ENCODE peak calls at places on chromosome 16, in four cellular contexts. One of them, this sample, is unnamed.
A peak's percentile ranks its signal among the peaks of the same experiment; 100 is the strongest.

GRCh38 chr16:17591655-17592405 is 121.1 kb upstream of the XYLT1 start:
- DNase-seq in H7: no peak
- DNase-seq in left ventricle myocardium inferior: no peak
- DNase-seq in naive thymus-derived CD4-positive, alpha-beta T cell: no peak
- DNase-seq in this sample: peak; percentile 76

GRCh38 chr16:53968454-53968853 is 264.5 kb downstream of the FTO start:
- DNase-seq in left ventricle myocardium inferior: no peak
- DNase-seq in H7: no peak
- DNase-seq in naive thymus-derived CD4-positive, alpha-beta T cell: no peak
- DNase-seq in this sample: no peak

GRCh38 chr16:28097500-28097899 is 34.0 kb upstream of the GSG1L start:
- DNase-seq in left ventricle myocardium inferior: no peak
- DNase-seq in H7: peak; percentile 37
- DNase-seq in naive thymus-derived CD4-positive, alpha-beta T cell: no peak
- DNase-seq in this sample: no peak

GRCh38 chr16:70701036-70701435 is 15.2 kb upstream of the MTSS2 start:
- DNase-seq in naive thymus-derived CD4-positive, alpha-beta T cell: no peak
- DNase-seq in H7: no peak
- DNase-seq in left ventricle myocardium inferior: no peak
- DNase-seq in this sample: no peak

GRCh38 chr16:67933805-67934204 is 2.1 kb upstream of the CTRL start:
- DNase-seq in naive thymus-derived CD4-positive, alpha-beta T cell: no peak
- DNase-seq in H7: peak; percentile 42
- DNase-seq in left ventricle myocardium inferior: no peak
- DNase-seq in this sample: no peak

GRCh38 chr16:67783353-67783725 is 23.0 kb downstream of the RANBP10 start:
- DNase-seq in left ventricle myocardium inferior: no peak
- DNase-seq in naive thymus-derived CD4-positive, alpha-beta T cell: no peak
- DNase-seq in H7: no peak
- DNase-seq in this sample: no peak

GRCh38 chr16:67394271-67395104 is 1.2 kb upstream of the TPPP3 start:
- DNase-seq in naive thymus-derived CD4-positive, alpha-beta T cell: no peak
- DNase-seq in left ventricle myocardium inferior: no peak
- DNase-seq in H7: peak; percentile 84
- DNase-seq in this sample: no peak

GRCh38 chr16:14132696-14133048 is 61.6 kb downstream of the MRTFB start:
- DNase-seq in H7: no peak
- DNase-seq in naive thymus-derived CD4-positive, alpha-beta T cell: no peak
- DNase-seq in left ventricle myocardium inferior: no peak
- DNase-seq in this sample: no peak

GRCh38 chr16:66961065-66961744 is at the start of gene CES3:
- DNase-seq in naive thymus-derived CD4-positive, alpha-beta T cell: peak; percentile 29
- DNase-seq in H7: peak; percentile 89
- DNase-seq in left ventricle myocardium inferior: peak; percentile 40
- DNase-seq in this sample: peak; percentile 79

GRCh38 chr16:60640038-60640437 is 1396.2 kb downstream of the CDH8 start:
- DNase-seq in H7: no peak
- DNase-seq in naive thymus-derived CD4-positive, alpha-beta T cell: no peak
- DNase-seq in left ventricle myocardium inferior: no peak
- DNase-seq in this sample: no peak

GRCh38 chr16:24635900-24636610 is 93.4 kb upstream of the TNRC6A start:
- DNase-seq in left ventricle myocardium inferior: peak; percentile 70
- DNase-seq in H7: no peak
- DNase-seq in naive thymus-derived CD4-positive, alpha-beta T cell: no peak
- DNase-seq in this sample: peak; percentile 95

GRCh38 chr16:84096447-84097005 is 20.2 kb downstream of the MBTPS1 start:
- DNase-seq in H7: no peak
- DNase-seq in naive thymus-derived CD4-positive, alpha-beta T cell: no peak
- DNase-seq in left ventricle myocardium inferior: no peak
- DNase-seq in this sample: no peak

GRCh38 chr16:4572715-4573114 is 16.6 kb downstream of the C16orf96 start:
- DNase-seq in H7: no peak
- DNase-seq in left ventricle myocardium inferior: peak; percentile 25
- DNase-seq in naive thymus-derived CD4-positive, alpha-beta T cell: no peak
- DNase-seq in this sample: no peak

GRCh38 chr16:85303354-85303883 is 191.1 kb upstream of the CIBAR2 start:
- DNase-seq in left ventricle myocardium inferior: peak; percentile 60
- DNase-seq in H7: peak; percentile 96
- DNase-seq in naive thymus-derived CD4-positive, alpha-beta T cell: peak; percentile 71
- DNase-seq in this sample: no peak

GRCh38 chr16:59698341-59698979 is 964.3 kb upstream of the GOT2 start:
- DNase-seq in naive thymus-derived CD4-positive, alpha-beta T cell: no peak
- DNase-seq in left ventricle myocardium inferior: no peak
- DNase-seq in H7: no peak
- DNase-seq in this sample: peak; percentile 71

GRCh38 chr16:62068747-62069146 is 32.5 kb upstream of the CDH8 start:
- DNase-seq in left ventricle myocardium inferior: no peak
- DNase-seq in naive thymus-derived CD4-positive, alpha-beta T cell: no peak
- DNase-seq in H7: peak; percentile 13
- DNase-seq in this sample: no peak

GRCh38 chr16:46748775-46749705 is 896 bp upstream of the MYLK3 start:
- DNase-seq in naive thymus-derived CD4-positive, alpha-beta T cell: no peak
- DNase-seq in left ventricle myocardium inferior: peak; percentile 82
- DNase-seq in H7: peak; percentile 29
- DNase-seq in this sample: no peak

GRCh38 chr16:68257906-68258800 is 6.2 kb upstream of the SLC7A6 start:
- DNase-seq in naive thymus-derived CD4-positive, alpha-beta T cell: no peak
- DNase-seq in H7: peak; percentile 40
- DNase-seq in left ventricle myocardium inferior: peak; percentile 50
- DNase-seq in this sample: peak; percentile 81

GRCh38 chr16:82655315-82655714 is 28.5 kb downstream of the CDH13 start:
- DNase-seq in H7: no peak
- DNase-seq in left ventricle myocardium inferior: no peak
- DNase-seq in naive thymus-derived CD4-positive, alpha-beta T cell: peak; percentile 72
- DNase-seq in this sample: peak; percentile 80

GRCh38 chr16:2498085-2498484 is 15.7 kb upstream of the ATP6V0C start:
- DNase-seq in H7: no peak
- DNase-seq in left ventricle myocardium inferior: no peak
- DNase-seq in naive thymus-derived CD4-positive, alpha-beta T cell: no peak
- DNase-seq in this sample: no peak

GRCh38 chr16:55508941-55509920 is at the start of gene LPCAT2:
- DNase-seq in naive thymus-derived CD4-positive, alpha-beta T cell: no peak
- DNase-seq in H7: peak; percentile 96
- DNase-seq in left ventricle myocardium inferior: peak; percentile 90
- DNase-seq in this sample: no peak

GRCh38 chr16:85425061-85425662 is 188.0 kb upstream of the GSE1 start:
- DNase-seq in naive thymus-derived CD4-positive, alpha-beta T cell: no peak
- DNase-seq in left ventricle myocardium inferior: peak; percentile 8
- DNase-seq in H7: no peak
- DNase-seq in this sample: no peak

GRCh38 chr16:59633996-59634579 is 900.0 kb upstream of the GOT2 start:
- DNase-seq in H7: no peak
- DNase-seq in naive thymus-derived CD4-positive, alpha-beta T cell: no peak
- DNase-seq in left ventricle myocardium inferior: no peak
- DNase-seq in this sample: peak; percentile 16

GRCh38 chr16:2331199-2331931 is 9.2 kb downstream of the ABCA3 start:
- DNase-seq in left ventricle myocardium inferior: no peak
- DNase-seq in naive thymus-derived CD4-positive, alpha-beta T cell: no peak
- DNase-seq in H7: no peak
- DNase-seq in this sample: no peak

GRCh38 chr16:79287424-79287917 is 313.1 kb downstream of the MAF start:
- DNase-seq in left ventricle myocardium inferior: no peak
- DNase-seq in H7: no peak
- DNase-seq in naive thymus-derived CD4-positive, alpha-beta T cell: no peak
- DNase-seq in this sample: no peak

GRCh38 chr16:11914759-11915643 is 755 bp downstream of the GSPT1 start:
- DNase-seq in left ventricle myocardium inferior: peak; percentile 38
- DNase-seq in H7: peak; percentile 75
- DNase-seq in naive thymus-derived CD4-positive, alpha-beta T cell: peak; percentile 34
- DNase-seq in this sample: peak; percentile 43

GRCh38 chr16:7209598-7209997 is 123.0 kb upstream of the RBFOX1 start:
- DNase-seq in naive thymus-derived CD4-positive, alpha-beta T cell: no peak
- DNase-seq in left ventricle myocardium inferior: no peak
- DNase-seq in H7: no peak
- DNase-seq in this sample: no peak

GRCh38 chr16:66717112-66717675 is 20.7 kb upstream of the CMTM4 start:
- DNase-seq in H7: peak; percentile 72
- DNase-seq in left ventricle myocardium inferior: peak; percentile 27
- DNase-seq in naive thymus-derived CD4-positive, alpha-beta T cell: no peak
- DNase-seq in this sample: no peak

GRCh38 chr16:12971216-12971615 is 69.8 kb downstream of the SHISA9 start:
- DNase-seq in H7: no peak
- DNase-seq in left ventricle myocardium inferior: no peak
- DNase-seq in naive thymus-derived CD4-positive, alpha-beta T cell: no peak
- DNase-seq in this sample: peak; percentile 51

DNA sequence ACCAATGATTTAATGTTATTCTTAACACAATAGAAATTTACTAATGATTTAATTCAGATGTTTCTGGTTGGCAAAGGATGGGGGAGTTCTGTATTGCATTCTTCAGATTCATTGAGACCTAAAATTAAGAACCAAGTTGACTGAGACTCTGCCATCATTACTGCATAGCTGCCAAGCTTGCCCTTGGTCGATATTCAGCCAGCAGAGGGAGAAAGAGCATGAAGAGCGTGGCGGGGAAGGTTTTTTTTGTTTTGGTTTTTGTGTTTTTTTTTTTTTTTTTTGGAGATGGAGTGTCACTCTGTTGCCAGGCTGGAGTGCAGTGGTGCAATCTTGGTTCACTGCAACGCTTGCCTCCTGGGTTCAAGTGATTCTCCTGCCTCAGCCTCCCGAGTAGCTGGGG is 659.4 kb upstream of the EEF2KMT start:
- DNase-seq in H7: peak; percentile 21
- DNase-seq in left ventricle myocardium inferior: no peak
- DNase-seq in naive thymus-derived CD4-positive, alpha-beta T cell: no peak
- DNase-seq in this sample: no peak
- H3K4me3 ChIP-seq in H7: no peak overlapping the region
- H3K4me3 ChIP-seq in left ventricle myocardium inferior: no peak overlapping the region
- H3K4me3 ChIP-seq in naive thymus-derived CD4-positive, alpha-beta T cell: no peak overlapping the region
- H3K4me3 ChIP-seq in this sample: no peak overlapping the region

GRCh38 chr16:19532601-19533000 is 8.9 kb downstream of the CCP110 start:
- DNase-seq in H7: no peak
- DNase-seq in naive thymus-derived CD4-positive, alpha-beta T cell: no peak
- DNase-seq in left ventricle myocardium inferior: no peak
- DNase-seq in this sample: no peak
- H3K36me3 ChIP-seq in H7: peaks cover 3% of the 10 kb centered on the region
- H3K36me3 ChIP-seq in naive thymus-derived CD4-positive, alpha-beta T cell: peaks cover 26% of the 10 kb centered on the region
- H3K36me3 ChIP-seq in left ventricle myocardium inferior: peaks cover 61% of the 10 kb centered on the region
- H3K36me3 ChIP-seq in this sample: peaks cover 58% of the 10 kb centered on the region

DNA sequence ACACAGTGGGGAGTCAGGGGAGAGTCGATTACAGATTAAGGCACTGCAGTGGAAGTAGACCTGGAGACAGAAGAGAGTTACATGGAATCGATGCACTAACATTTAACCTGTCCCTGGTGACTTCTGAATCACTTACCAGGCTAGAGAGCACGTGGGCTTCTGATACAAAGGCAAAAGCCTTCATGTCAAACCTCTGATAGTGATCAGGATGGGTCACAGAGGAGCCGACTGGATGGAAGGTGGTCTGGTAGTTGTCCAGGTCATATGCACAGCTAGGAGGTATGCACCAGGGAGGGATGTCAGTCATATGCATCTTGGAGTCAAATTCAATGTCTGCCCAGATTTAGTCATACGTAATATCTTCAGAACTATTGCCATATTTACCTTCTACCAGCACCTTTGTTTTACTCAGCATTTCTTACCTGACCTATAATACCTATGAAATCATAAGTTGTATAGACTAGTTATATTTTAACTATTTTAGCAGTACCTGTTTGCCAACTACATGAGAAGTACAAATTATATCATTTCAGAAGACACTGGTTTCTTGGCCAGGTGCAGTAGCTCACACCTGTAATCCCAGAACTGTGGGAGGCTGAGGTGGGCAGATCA is 11.7 kb downstream of the ZP2 start:
- DNase-seq in left ventricle myocardium inferior: no peak
- DNase-seq in H7: no peak
- DNase-seq in naive thymus-derived CD4-positive, alpha-beta T cell: no peak
- DNase-seq in this sample: no peak
- H3K27me3 ChIP-seq in left ventricle myocardium inferior: peaks cover 40% of the 10 kb centered on the region
- H3K27me3 ChIP-seq in H7: no peaks in the 10 kb centered on the region
- H3K27me3 ChIP-seq in naive thymus-derived CD4-positive, alpha-beta T cell: no peaks in the 10 kb centered on the region
- H3K27me3 ChIP-seq in this sample: peaks cover 30% of the 10 kb centered on the region

DNA sequence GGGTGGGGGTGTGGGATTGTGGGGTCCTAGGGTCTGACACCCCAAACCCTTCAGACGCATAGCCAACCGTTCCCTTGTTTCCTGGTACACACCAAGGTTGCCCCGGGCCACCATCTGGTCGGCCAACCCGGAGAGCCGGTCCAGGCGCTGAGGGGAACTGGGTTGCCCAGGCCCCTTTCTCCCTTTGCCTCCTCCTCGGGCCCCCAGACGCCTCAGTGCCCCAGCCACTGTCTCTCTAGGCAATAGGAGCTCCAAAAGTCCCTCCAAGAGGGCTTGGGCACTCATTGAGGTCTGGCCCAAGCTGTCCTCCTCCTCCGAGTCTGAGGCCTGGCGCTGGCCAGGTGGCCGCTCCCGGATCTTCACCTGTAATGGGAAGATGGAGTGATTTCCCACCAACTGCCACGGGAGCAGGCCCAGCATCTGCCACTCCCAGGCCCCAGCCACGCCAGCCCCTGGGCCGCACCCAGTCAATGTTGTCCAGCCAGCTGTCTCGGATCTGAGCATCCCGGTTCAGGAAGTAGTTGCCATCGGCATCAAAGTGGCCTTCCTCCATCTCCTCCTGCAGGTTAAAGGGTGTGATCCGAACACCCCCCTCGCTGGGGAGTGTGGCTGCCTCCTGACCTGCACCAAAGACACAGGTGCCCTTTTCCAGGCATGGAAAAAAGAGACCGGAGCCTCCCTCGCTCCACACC is 1.5 kb downstream of the CD2BP2 start:
- DNase-seq in naive thymus-derived CD4-positive, alpha-beta T cell: no peak
- DNase-seq in H7: no peak
- DNase-seq in left ventricle myocardium inferior: no peak
- DNase-seq in this sample: no peak
- H3K4me3 ChIP-seq in naive thymus-derived CD4-positive, alpha-beta T cell: peak overlapping the region; percentile 82
- H3K4me3 ChIP-seq in H7: no peak overlapping the region
- H3K4me3 ChIP-seq in left ventricle myocardium inferior: peak overlapping the region; percentile 93
- H3K4me3 ChIP-seq in this sample: peak overlapping the region; percentile 96

This sample was measured in MG63.